ENCODE peak calls at places on chromosome 12, in four cellular contexts. N, Y, O and D are unnamed samples. For H3K9me3, the result is how much of the 10 kb centered on the place peaks cover.

GRCh38 chr12:113220593-113221180 is 577 bp upstream of the TPCN1 start:
- DNase-seq in Y (no peak), N (no peak), O (no peak), D (no peak)

GRCh38 chr12:70762000-70762399 is 124.8 kb upstream of the PTPRB start:
- DNase-seq in Y (no peak), N (no peak), O (no peak), D (no peak)

GRCh38 chr12:47316609-47317049 is 236.9 kb upstream of the AMIGO2 start:
- DNase-seq in N (no peak), Y (no peak), O (no peak), D (no peak)

GRCh38 chr12:119807380-119807779 is 69.7 kb downstream of the CIT start:
- DNase-seq in Y (no peak), N (no peak), O (no peak), D (no peak)

GRCh38 chr12:61750604-61751003 is 509.6 kb upstream of the USP15 start:
- DNase-seq in O (no peak), Y (no peak), N (no peak), D (no peak)

GRCh38 chr12:117134059-117134458 is 34.8 kb upstream of the TESC start:
- DNase-seq in O (peak), N (no peak), Y (no peak), D (no peak)

GRCh38 chr12:87814625-87815024 is 214.6 kb downstream of the C12orf50 start:
- DNase-seq in O (no peak), N (no peak), Y (no peak), D (no peak)

GRCh38 chr12:108722992-108723766 is 8.1 kb downstream of the CORO1C start:
- DNase-seq in N (no peak), O (no peak), Y (no peak), D (no peak)

GRCh38 chr12:104180389-104180788 is 35.2 kb upstream of the TXNRD1 start:
- DNase-seq in O (no peak), Y (no peak), N (no peak), D (no peak)

GRCh38 chr12:92408072-92408900 is 262.6 kb upstream of the BTG1 start:
- DNase-seq in O (peak), Y (no peak), N (no peak), D (no peak)

GRCh38 chr12:50665170-50665569 is 98.7 kb upstream of the ATF1 start:
- DNase-seq in O (no peak), Y (no peak), N (no peak), D (no peak)

GRCh38 chr12:56590237-56590830 is 39.8 kb downstream of the BAZ2A start:
- DNase-seq in N (no peak), Y (no peak), O (peak), D (no peak)

GRCh38 chr12:49030119-49030518 is 11.5 kb upstream of the PRKAG1 start:
- DNase-seq in N (no peak), O (no peak), Y (peak), D (no peak)

GRCh38 chr12:9673404-9674225 is 4.1 kb downstream of the CLEC2D start:
- DNase-seq in N (peak), Y (peak), O (peak), D (peak)

GRCh38 chr12:50742776-50743175 is 21.1 kb upstream of the ATF1 start:
- DNase-seq in N (no peak), O (no peak), Y (no peak), D (no peak)

GRCh38 chr12:112107728-112108447 is 695 bp downstream of the NAA25 start:
- DNase-seq in Y (no peak), O (peak), N (no peak), D (no peak)

GRCh38 chr12:131986847-131987398 is 37.2 kb downstream of the EP400 start:
- DNase-seq in N (no peak), Y (no peak), O (no peak), D (no peak)

GRCh38 chr12:53217049-53217929 is 10.2 kb upstream of the ITGB7 start:
- DNase-seq in Y (peak), N (peak), O (no peak), D (peak)

GRCh38 chr12:101018540-101018939 is 191.5 kb downstream of the SLC5A8 start:
- DNase-seq in Y (no peak), O (no peak), N (no peak), D (no peak)

GRCh38 chr12:63419119-63419518 is 249.2 kb downstream of the DPY19L2 start:
- DNase-seq in Y (no peak), O (no peak), N (no peak), D (no peak)

GRCh38 chr12:108371801-108372344 is 32.8 kb upstream of the CMKLR1 start:
- DNase-seq in Y (peak), N (no peak), O (no peak), D (no peak)

GRCh38 chr12:607541-608001 is 55.7 kb downstream of the NINJ2 start:
- DNase-seq in Y (peak), N (no peak), O (no peak), D (no peak)

GRCh38 chr12:88578274-88578673 is 2.0 kb downstream of the KITLG start:
- DNase-seq in Y (no peak), O (no peak), N (no peak), D (no peak)

DNA sequence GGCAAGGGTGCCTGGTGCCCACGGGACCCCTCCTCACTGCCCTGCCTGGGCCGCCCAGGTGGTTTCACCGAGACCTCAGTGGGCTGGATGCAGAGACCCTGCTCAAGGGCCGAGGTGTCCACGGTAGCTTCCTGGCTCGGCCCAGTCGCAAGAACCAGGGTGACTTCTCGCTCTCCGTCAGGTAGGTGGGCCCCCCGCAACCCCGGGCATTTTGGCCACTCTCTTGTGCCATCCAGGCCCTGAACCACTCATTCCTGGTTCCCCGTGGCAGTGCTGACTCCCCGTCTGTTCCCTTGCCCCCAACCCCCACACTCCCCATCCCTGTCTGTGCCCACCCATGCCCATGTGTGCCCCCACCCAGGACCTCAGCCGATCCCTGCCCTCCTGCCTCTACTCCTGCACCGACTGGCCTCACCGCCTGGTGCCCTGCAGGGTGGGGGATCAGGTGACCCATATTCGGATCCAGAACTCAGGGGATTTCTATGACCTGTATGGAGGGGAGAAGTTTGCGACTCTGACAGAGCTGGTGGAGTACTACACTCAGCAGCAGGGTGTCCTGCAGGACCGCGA is 480 bp downstream of the PTPN6 start:
- DNase-seq in N (no peak), O (no peak), Y (peak), D (no peak)
- H3K9me3 ChIP-seq in N (under half), O (under half), Y (under half), D (under half)

DNA sequence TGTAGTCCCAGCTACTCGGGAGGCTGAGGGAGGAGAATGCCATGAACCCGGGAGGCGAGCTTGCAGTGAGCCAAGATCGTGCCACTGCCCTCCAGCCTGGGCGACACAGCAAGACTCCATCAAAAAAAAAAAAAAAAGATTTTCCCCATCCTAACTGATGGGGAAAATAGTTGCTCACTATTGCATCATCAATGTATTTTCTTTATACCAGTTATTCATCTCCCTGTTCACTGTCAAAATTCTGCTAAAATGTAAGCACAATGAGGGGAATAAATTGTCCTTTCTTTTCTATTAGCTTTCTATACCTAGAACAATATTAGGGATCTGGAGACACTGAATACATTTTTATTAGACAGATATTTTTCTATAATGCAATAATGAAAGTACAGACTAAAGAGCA is 561.3 kb downstream of the CCER1 start:
- DNase-seq in O (no peak), Y (no peak), N (no peak), D (no peak)
- H3K9me3 ChIP-seq in O (under half), Y (under half), N (under half), D (half or more)

DNA sequence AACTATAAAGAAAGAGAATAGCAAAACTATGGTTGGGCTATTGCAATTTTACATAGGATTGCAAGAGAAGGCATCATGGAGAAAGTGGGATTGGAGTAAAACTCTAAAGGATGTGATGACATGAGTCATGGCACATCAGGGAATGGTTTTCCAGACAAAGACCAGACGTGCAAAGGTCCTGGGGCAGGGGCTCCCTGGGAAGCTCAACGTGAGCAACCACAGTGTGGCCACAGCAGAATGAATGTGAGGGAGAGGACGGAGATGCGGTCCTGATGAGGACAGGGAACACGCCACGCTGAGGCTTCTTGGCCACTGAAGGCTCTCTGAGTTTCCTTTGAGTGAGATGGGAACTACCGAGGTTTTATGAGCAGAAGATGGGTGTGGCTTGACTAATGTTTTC is 38.2 kb downstream of the FZD10 start:
- DNase-seq in O (no peak), Y (no peak), N (no peak), D (no peak)
- H3K9me3 ChIP-seq in O (under half), Y (under half), N (under half), D (under half)

GRCh38 chr12:34598352-34598827 is 576.1 kb downstream of the ALG10 start:
- DNase-seq in N (no peak), O (no peak), Y (peak), D (peak)
- H3K9me3 ChIP-seq in N (under half), O (half or more), Y (under half), D (half or more)